ENCODE peak calls at places on chromosomes 11 and 22, in nine cellular contexts. Y is left ventricle myocardium inferior, O is AG09309, D is fibroblast of lung, T is adrenal gland, M is neural progenitor cell, R is cardiac muscle cell, S is testis, U is PC-9. N is an unnamed sample.

GRCh38 chr11:17648528-17648927 is 70.8 kb upstream of the MYOD1 start:
- DNase-seq in Y (no peak), O (no peak), D (no peak), T (peak; percentile 23), M (no peak), R (no peak), S (no peak), U (no peak), N (no peak)

GRCh38 chr11:103279821-103280220 is 170.6 kb downstream of the DYNC2H1 start:
- DNase-seq in Y (no peak), O (no peak), D (no peak), T (no peak), M (no peak), R (no peak), S (no peak), U (peak; percentile 52), N (peak; percentile 45)

GRCh38 chr22:23187871-23188700 is 7.8 kb downstream of the BCR start:
- DNase-seq in Y (no peak), O (peak; percentile 11), D (no peak), T (no peak), M (no peak), R (no peak), S (no peak), U (peak; percentile 57), N (peak; percentile 64)

GRCh38 chr11:77126156-77126775 is 1.8 kb upstream of the MYO7A start:
- DNase-seq in Y (no peak), O (no peak), D (no peak), T (no peak), M (no peak), R (no peak), S (no peak), U (no peak), N (no peak)

GRCh38 chr11:57306941-57307598 is 17.7 kb downstream of the TNKS1BP1 start:
- DNase-seq in Y (no peak), O (no peak), D (no peak), T (no peak), M (no peak), R (no peak), S (no peak), U (no peak), N (peak; percentile 45)

GRCh38 chr11:1152316-1153104 is 5.2 kb upstream of the MUC5AC start:
- DNase-seq in Y (no peak), O (no peak), D (peak; percentile 21), T (peak; percentile 43), M (no peak), R (peak; percentile 54), S (peak; percentile 10), U (peak; percentile 83), N (no peak)

GRCh38 chr11:64929625-64930024 is 5.1 kb downstream of the PPP2R5B start:
- DNase-seq in Y (no peak), O (no peak), D (no peak), T (no peak), M (no peak), R (no peak), S (no peak), U (no peak), N (no peak)

GRCh38 chr11:96464695-96465307 is 75.0 kb downstream of the JRKL start:
- DNase-seq in Y (no peak), O (peak; percentile 55), D (peak; percentile 89), T (no peak), M (peak; percentile 87), R (peak; percentile 87), S (no peak), U (peak; percentile 74), N (peak; percentile 80)

GRCh38 chr22:39090426-39091064 is 6.5 kb upstream of the APOBEC3H start:
- DNase-seq in Y (no peak), O (no peak), D (no peak), T (no peak), M (no peak), R (no peak), S (no peak), U (peak; percentile 97), N (no peak)

GRCh38 chr11:83663984-83664383 is 377.8 kb upstream of the CCDC90B start:
- DNase-seq in Y (no peak), O (no peak), D (no peak), T (no peak), M (no peak), R (no peak), S (no peak), U (no peak), N (no peak)

GRCh38 chr11:112539165-112539564 is 278.5 kb upstream of the PLET1 start:
- DNase-seq in Y (no peak), O (no peak), D (no peak), T (no peak), M (no peak), R (no peak), S (no peak), U (no peak), N (no peak)

GRCh38 chr11:99988105-99988907 is 698.8 kb upstream of the ARHGAP42 start:
- DNase-seq in Y (no peak), O (no peak), D (no peak), T (no peak), M (no peak), R (no peak), S (no peak), U (no peak), N (no peak)

GRCh38 chr22:48441553-48441850 is 1386.2 kb downstream of the BRD1 start:
- DNase-seq in Y (no peak), O (no peak), D (no peak), T (no peak), M (no peak), R (no peak), S (no peak), U (no peak), N (no peak)

GRCh38 chr11:13606701-13607100 is 61.8 kb upstream of the FAR1 start:
- DNase-seq in Y (no peak), O (no peak), D (no peak), T (no peak), M (no peak), R (no peak), S (no peak), U (no peak), N (no peak)

GRCh38 chr11:13603661-13604060 is 64.8 kb upstream of the FAR1 start:
- DNase-seq in Y (no peak), O (no peak), D (no peak), T (no peak), M (no peak), R (no peak), S (no peak), U (no peak), N (no peak)

GRCh38 chr11:13602844-13603243 is 65.6 kb upstream of the FAR1 start:
- DNase-seq in Y (no peak), O (no peak), D (no peak), T (no peak), M (peak; percentile 8), R (no peak), S (no peak), U (no peak), N (no peak)
- TF ChIP-seq CTCF in Y (no peak), O (no peak), D (no peak), T (no peak), M (peak; percentile 35), R (no peak), S (no peak), U (no peak), N (no peak)

GRCh38 chr11:34560511-34560910 is 46.9 kb upstream of the ELF5 start:
- DNase-seq in Y (no peak), O (no peak), D (no peak), T (no peak), M (no peak), R (no peak), S (no peak), U (peak; percentile 32), N (no peak)

GRCh38 chr11:34558211-34558610 is 44.6 kb upstream of the ELF5 start:
- DNase-seq in Y (no peak), O (no peak), D (no peak), T (no peak), M (no peak), R (no peak), S (no peak), U (no peak), N (no peak)

GRCh38 chr11:34564406-34564805 is 50.8 kb upstream of the ELF5 start:
- DNase-seq in Y (no peak), O (no peak), D (no peak), T (no peak), M (no peak), R (no peak), S (no peak), U (peak; percentile 98), N (no peak)

DNA sequence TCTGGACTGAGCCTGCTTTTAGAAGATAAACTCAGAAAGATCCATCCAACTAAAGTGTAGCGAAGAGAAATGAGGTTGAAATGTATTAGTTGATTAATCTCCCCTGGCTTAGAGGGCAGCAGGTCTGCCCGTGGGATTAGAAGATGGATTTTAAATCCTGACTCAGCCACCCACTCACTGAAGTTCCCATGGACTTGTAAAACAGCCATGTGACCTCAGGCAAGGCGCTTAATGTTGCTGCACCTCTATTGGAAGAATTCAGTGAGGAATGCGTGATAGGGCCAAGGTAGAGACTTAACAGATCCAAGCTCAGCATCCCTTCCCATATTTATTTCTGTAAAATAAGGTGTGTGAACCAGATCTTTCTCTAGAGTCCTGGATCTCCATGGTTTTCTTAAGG is 45.1 kb upstream of the ELF5 start:
- DNase-seq in Y (no peak), O (no peak), D (no peak), T (no peak), M (no peak), R (no peak), S (no peak), U (no peak), N (peak; percentile 12)
- H3K4me3 ChIP-seq in Y (no peak overlapping the region), O (no peak overlapping the region), D (no peak overlapping the region), T (no peak overlapping the region), M (no peak overlapping the region), R (no peak overlapping the region), S (no peak overlapping the region), U (no peak overlapping the region), N (no peak overlapping the region)

GRCh38 chr11:130071211-130071712 is 1.6 kb downstream of the APLP2 start:
- DNase-seq in Y (no peak), O (no peak), D (peak; percentile 40), T (no peak), M (no peak), R (peak; percentile 41), S (no peak), U (no peak), N (peak; percentile 43)

GRCh38 chr11:130070829-130071205 is 1.1 kb downstream of the APLP2 start:
- DNase-seq in Y (no peak), O (no peak), D (peak; percentile 31), T (no peak), M (peak; percentile 69), R (peak; percentile 42), S (peak; percentile 44), U (no peak), N (no peak)

GRCh38 chr11:130069684-130070108 is at the start of gene APLP2:
- DNase-seq in Y (peak; percentile 99), O (peak; percentile 86), D (peak; percentile 98), T (peak; percentile 100), M (peak; percentile 99), R (peak; percentile 99), S (peak; percentile 99), U (peak; percentile 95), N (peak; percentile 95)

GRCh38 chr11:130068986-130069683 is 559 bp upstream of the APLP2 start:
- DNase-seq in Y (peak; percentile 85), O (peak; percentile 69), D (peak; percentile 92), T (peak; percentile 91), M (peak; percentile 71), R (peak; percentile 95), S (peak; percentile 60), U (peak; percentile 87), N (peak; percentile 90)

GRCh38 chr11:130070109-130070828 is 575 bp downstream of the APLP2 start:
- DNase-seq in Y (peak; percentile 42), O (no peak), D (peak; percentile 44), T (peak; percentile 71), M (peak; percentile 67), R (peak; percentile 46), S (peak; percentile 45), U (no peak), N (no peak)
- TF ChIP-seq CTCF in Y (peak; percentile 21), O (peak; percentile 17), D (no peak), T (no peak), M (no peak), R (peak; percentile 18), S (no peak), U (no peak), N (no peak)

GRCh38 chr11:114398303-114398920 is 1.9 kb downstream of the C11orf71 start:
- DNase-seq in Y (no peak), O (no peak), D (no peak), T (no peak), M (no peak), R (no peak), S (no peak), U (no peak), N (no peak)
- H3K4me3 ChIP-seq in Y (peak overlapping the region; percentile 84), O (no peak overlapping the region), D (peak overlapping the region; percentile 95), T (no peak overlapping the region), M (no peak overlapping the region), R (peak overlapping the region; percentile 84), S (no peak overlapping the region), U (peak overlapping the region; percentile 89), N (no peak overlapping the region)

N was measured in fibroblast of mammary gland.